ENCODE peak calls at places on chromosome 12, in four cellular contexts. One of them, this sample, is unnamed.

GRCh38 chr12:124992874-124993567 is 424 bp upstream of the BRI3BP start:
- DNase-seq in SK-N-SH: peak
- DNase-seq in HFF-Myc: peak
- DNase-seq in WTC11: peak
- DNase-seq in this sample: no peak

GRCh38 chr12:21336656-21337055 is 1.9 kb upstream of the SLCO1A2 start:
- DNase-seq in SK-N-SH: no peak
- DNase-seq in HFF-Myc: no peak
- DNase-seq in WTC11: no peak
- DNase-seq in this sample: no peak

GRCh38 chr12:27667540-27667939 is 28.7 kb upstream of the REP15 start:
- DNase-seq in SK-N-SH: no peak
- DNase-seq in HFF-Myc: no peak
- DNase-seq in WTC11: no peak
- DNase-seq in this sample: peak

GRCh38 chr12:124586756-124587155 is 19.3 kb upstream of the NCOR2 start:
- DNase-seq in SK-N-SH: no peak
- DNase-seq in HFF-Myc: no peak
- DNase-seq in WTC11: no peak
- DNase-seq in this sample: no peak

GRCh38 chr12:28129031-28129430 is 61.2 kb upstream of the CCDC91 start:
- DNase-seq in SK-N-SH: no peak
- DNase-seq in HFF-Myc: no peak
- DNase-seq in WTC11: no peak
- DNase-seq in this sample: peak

GRCh38 chr12:7091660-7092228 is 501 bp downstream of the C1R start:
- DNase-seq in SK-N-SH: no peak
- DNase-seq in HFF-Myc: no peak
- DNase-seq in WTC11: no peak
- DNase-seq in this sample: no peak

GRCh38 chr12:116142936-116143882 is 134.3 kb downstream of the MED13L start:
- DNase-seq in SK-N-SH: no peak
- DNase-seq in HFF-Myc: peak
- DNase-seq in WTC11: no peak
- DNase-seq in this sample: peak

GRCh38 chr12:122845041-122845864 is 10.0 kb downstream of the HIP1R start:
- DNase-seq in SK-N-SH: peak
- DNase-seq in HFF-Myc: no peak
- DNase-seq in WTC11: no peak
- DNase-seq in this sample: no peak

GRCh38 chr12:13905795-13906194 is 75.6 kb downstream of the GRIN2B start:
- DNase-seq in SK-N-SH: no peak
- DNase-seq in HFF-Myc: no peak
- DNase-seq in WTC11: no peak
- DNase-seq in this sample: no peak

GRCh38 chr12:12736759-12737676 is 19.9 kb downstream of the CDKN1B start:
- DNase-seq in SK-N-SH: peak
- DNase-seq in HFF-Myc: no peak
- DNase-seq in WTC11: no peak
- DNase-seq in this sample: peak

GRCh38 chr12:66403746-66404145 is 101.5 kb downstream of the HELB start:
- DNase-seq in SK-N-SH: peak
- DNase-seq in HFF-Myc: no peak
- DNase-seq in WTC11: no peak
- DNase-seq in this sample: no peak

GRCh38 chr12:110560048-110560447 is 23.1 kb downstream of the PPTC7 start:
- DNase-seq in SK-N-SH: no peak
- DNase-seq in HFF-Myc: no peak
- DNase-seq in WTC11: no peak
- DNase-seq in this sample: no peak

GRCh38 chr12:541676-542289 is 82.0 kb downstream of the B4GALNT3 start:
- DNase-seq in SK-N-SH: peak
- DNase-seq in HFF-Myc: no peak
- DNase-seq in WTC11: no peak
- DNase-seq in this sample: no peak

GRCh38 chr12:24256636-24257150 is 307.2 kb upstream of the SOX5 start:
- DNase-seq in SK-N-SH: no peak
- DNase-seq in HFF-Myc: no peak
- DNase-seq in WTC11: no peak
- DNase-seq in this sample: no peak

GRCh38 chr12:95582230-95583058 is 31.2 kb upstream of the USP44 start:
- DNase-seq in SK-N-SH: peak
- DNase-seq in HFF-Myc: peak
- DNase-seq in WTC11: no peak
- DNase-seq in this sample: peak

GRCh38 chr12:48069253-48069652 is 36.6 kb downstream of the SENP1 start:
- DNase-seq in SK-N-SH: no peak
- DNase-seq in HFF-Myc: no peak
- DNase-seq in WTC11: no peak
- DNase-seq in this sample: no peak

GRCh38 chr12:50537538-50537919 is 32.7 kb downstream of the DIP2B start:
- DNase-seq in SK-N-SH: no peak
- DNase-seq in HFF-Myc: no peak
- DNase-seq in WTC11: no peak
- DNase-seq in this sample: peak

GRCh38 chr12:27709932-27710591 is 570 bp upstream of the MRPS35 start:
- DNase-seq in SK-N-SH: no peak
- DNase-seq in HFF-Myc: peak
- DNase-seq in WTC11: no peak
- DNase-seq in this sample: peak

GRCh38 chr12:12997734-12998133 is 2.3 kb downstream of the HEBP1 start:
- DNase-seq in SK-N-SH: no peak
- DNase-seq in HFF-Myc: no peak
- DNase-seq in WTC11: no peak
- DNase-seq in this sample: no peak

GRCh38 chr12:18261273-18261672 is at the start of gene PIK3C2G:
- DNase-seq in SK-N-SH: no peak
- DNase-seq in HFF-Myc: no peak
- DNase-seq in WTC11: no peak
- DNase-seq in this sample: no peak

GRCh38 chr12:27970391-27970980 is 2.0 kb downstream of the PTHLH start:
- DNase-seq in SK-N-SH: peak
- DNase-seq in HFF-Myc: no peak
- DNase-seq in WTC11: peak
- DNase-seq in this sample: no peak

GRCh38 chr12:128140551-128140950 is 126.4 kb upstream of the TMEM132C start:
- DNase-seq in SK-N-SH: no peak
- DNase-seq in HFF-Myc: no peak
- DNase-seq in WTC11: no peak
- DNase-seq in this sample: no peak

GRCh38 chr12:95248604-95249355 is 31.2 kb downstream of the VEZT start:
- DNase-seq in SK-N-SH: peak
- DNase-seq in HFF-Myc: peak
- DNase-seq in WTC11: no peak
- DNase-seq in this sample: no peak

GRCh38 chr12:7864751-7865150 is 8.0 kb downstream of the SLC2A14 start:
- DNase-seq in SK-N-SH: no peak
- DNase-seq in HFF-Myc: no peak
- DNase-seq in WTC11: no peak
- DNase-seq in this sample: no peak

GRCh38 chr12:6230321-6231110 is 30.3 kb downstream of the CD9 start:
- DNase-seq in SK-N-SH: no peak
- DNase-seq in HFF-Myc: no peak
- DNase-seq in WTC11: no peak
- DNase-seq in this sample: no peak

GRCh38 chr12:906077-906585 is 43.4 kb downstream of the RAD52 start:
- DNase-seq in SK-N-SH: no peak
- DNase-seq in HFF-Myc: no peak
- DNase-seq in WTC11: no peak
- DNase-seq in this sample: no peak

GRCh38 chr12:77724367-77724957 is 106.2 kb upstream of the NAV3 start:
- DNase-seq in SK-N-SH: no peak
- DNase-seq in HFF-Myc: no peak
- DNase-seq in WTC11: no peak
- DNase-seq in this sample: peak

GRCh38 chr12:47855502-47855901 is 35.8 kb upstream of the HDAC7 start:
- DNase-seq in SK-N-SH: no peak
- DNase-seq in HFF-Myc: no peak
- DNase-seq in WTC11: no peak
- DNase-seq in this sample: no peak

GRCh38 chr12:62537544-62537943 is 70.9 kb downstream of the MON2 start:
- DNase-seq in SK-N-SH: no peak
- DNase-seq in HFF-Myc: no peak
- DNase-seq in WTC11: no peak
- DNase-seq in this sample: peak

GRCh38 chr12:122527478-122527944 is 462 bp downstream of the KNTC1 start:
- DNase-seq in SK-N-SH: peak
- DNase-seq in HFF-Myc: no peak
- DNase-seq in WTC11: no peak
- DNase-seq in this sample: no peak

GRCh38 chr12:47391566-47391965 is 311.8 kb upstream of the AMIGO2 start:
- DNase-seq in SK-N-SH: no peak
- DNase-seq in HFF-Myc: no peak
- DNase-seq in WTC11: no peak
- DNase-seq in this sample: no peak

GRCh38 chr12:32051511-32052299 is 54.9 kb upstream of the BICD1 start:
- DNase-seq in SK-N-SH: no peak
- DNase-seq in HFF-Myc: peak
- DNase-seq in WTC11: no peak
- DNase-seq in this sample: peak

GRCh38 chr12:93200291-93200917 is 177.3 kb upstream of the NUDT4 start:
- DNase-seq in SK-N-SH: no peak
- DNase-seq in HFF-Myc: no peak
- DNase-seq in WTC11: no peak
- DNase-seq in this sample: no peak

GRCh38 chr12:113402586-113403260 is 964 bp downstream of the SDS start:
- DNase-seq in SK-N-SH: no peak
- DNase-seq in HFF-Myc: no peak
- DNase-seq in WTC11: no peak
- DNase-seq in this sample: no peak

GRCh38 chr12:95978774-95979173 is 17.4 kb downstream of the HAL start:
- DNase-seq in SK-N-SH: no peak
- DNase-seq in HFF-Myc: no peak
- DNase-seq in WTC11: no peak
- DNase-seq in this sample: no peak

GRCh38 chr12:69266045-69266635 is 26.8 kb downstream of the CPSF6 start:
- DNase-seq in SK-N-SH: no peak
- DNase-seq in HFF-Myc: peak
- DNase-seq in WTC11: no peak
- DNase-seq in this sample: peak

DNA sequence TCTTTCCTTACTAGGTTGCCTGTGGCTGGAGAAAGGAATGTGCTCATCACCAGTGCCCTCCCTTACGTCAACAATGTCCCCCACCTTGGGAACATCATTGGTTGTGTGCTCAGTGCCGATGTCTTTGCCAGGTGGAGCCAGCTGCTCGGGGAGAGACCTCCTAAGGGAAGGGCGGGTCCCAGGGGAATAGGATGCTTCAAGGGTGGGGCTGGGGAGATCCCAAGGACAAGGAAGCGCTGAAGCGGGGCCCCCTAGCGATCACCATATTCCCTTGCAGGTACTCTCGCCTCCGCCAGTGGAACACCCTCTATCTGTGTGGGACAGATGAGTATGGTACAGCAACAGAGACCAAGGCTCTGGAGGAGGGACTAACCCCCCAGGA is 10.3 kb downstream of the MARS1 start:
- DNase-seq in SK-N-SH: no peak
- DNase-seq in HFF-Myc: no peak
- DNase-seq in WTC11: peak
- DNase-seq in this sample: no peak
- TF ChIP-seq CTCF in SK-N-SH: no peak
- TF ChIP-seq CTCF in HFF-Myc: no peak
- TF ChIP-seq CTCF in WTC11: peak
- TF ChIP-seq CTCF in this sample: no peak

GRCh38 chr12:102917026-102917787 is at the start of gene PAH:
- DNase-seq in SK-N-SH: peak
- DNase-seq in HFF-Myc: no peak
- DNase-seq in WTC11: peak
- DNase-seq in this sample: no peak
- TF ChIP-seq CTCF in SK-N-SH: no peak
- TF ChIP-seq CTCF in HFF-Myc: no peak
- TF ChIP-seq CTCF in WTC11: no peak
- TF ChIP-seq CTCF in this sample: no peak

GRCh38 chr12:52066346-52067080 is 3.3 kb upstream of the ATG101 start:
- DNase-seq in SK-N-SH: no peak
- DNase-seq in HFF-Myc: no peak
- DNase-seq in WTC11: no peak
- DNase-seq in this sample: no peak

GRCh38 chr12:52067081-52067374 is 2.8 kb upstream of the ATG101 start:
- DNase-seq in SK-N-SH: no peak
- DNase-seq in HFF-Myc: no peak
- DNase-seq in WTC11: no peak
- DNase-seq in this sample: no peak

GRCh38 chr12:52073531-52073950 is 3.8 kb downstream of the ATG101 start:
- DNase-seq in SK-N-SH: no peak
- DNase-seq in HFF-Myc: no peak
- DNase-seq in WTC11: no peak
- DNase-seq in this sample: no peak

GRCh38 chr12:52070243-52070925 is 606 bp downstream of the ATG101 start:
- DNase-seq in SK-N-SH: no peak
- DNase-seq in HFF-Myc: no peak
- DNase-seq in WTC11: no peak
- DNase-seq in this sample: no peak

GRCh38 chr12:52069410-52070242 is at the start of gene ATG101:
- DNase-seq in SK-N-SH: peak
- DNase-seq in HFF-Myc: peak
- DNase-seq in WTC11: peak
- DNase-seq in this sample: peak
- TF ChIP-seq CTCF in SK-N-SH: peak
- TF ChIP-seq CTCF in HFF-Myc: peak
- TF ChIP-seq CTCF in WTC11: no peak
- TF ChIP-seq CTCF in this sample: peak

GRCh38 chr12:105449406-105449805 is 118.9 kb downstream of the C12orf75 start:
- DNase-seq in SK-N-SH: no peak
- DNase-seq in HFF-Myc: no peak
- DNase-seq in WTC11: no peak
- DNase-seq in this sample: no peak

GRCh38 chr12:105444050-105444808 is 113.7 kb downstream of the C12orf75 start:
- DNase-seq in SK-N-SH: no peak
- DNase-seq in HFF-Myc: no peak
- DNase-seq in WTC11: no peak
- DNase-seq in this sample: no peak

GRCh38 chr12:105440037-105440664 is 109.7 kb downstream of the C12orf75 start:
- DNase-seq in SK-N-SH: no peak
- DNase-seq in HFF-Myc: no peak
- DNase-seq in WTC11: no peak
- DNase-seq in this sample: no peak

GRCh38 chr12:105445261-105446015 is 114.9 kb downstream of the C12orf75 start:
- DNase-seq in SK-N-SH: no peak
- DNase-seq in HFF-Myc: no peak
- DNase-seq in WTC11: no peak
- DNase-seq in this sample: peak

GRCh38 chr12:105444809-105445102 is 114.3 kb downstream of the C12orf75 start:
- DNase-seq in SK-N-SH: no peak
- DNase-seq in HFF-Myc: no peak
- DNase-seq in WTC11: no peak
- DNase-seq in this sample: peak
- TF ChIP-seq CTCF in SK-N-SH: no peak
- TF ChIP-seq CTCF in HFF-Myc: no peak
- TF ChIP-seq CTCF in WTC11: no peak
- TF ChIP-seq CTCF in this sample: no peak

This sample was measured in HFFc6.